ENCODE peak calls at places on chromosomes 7 and 10, in four cellular contexts. V, A, Z and Q are unnamed samples.

GRCh38 chr10:84212015-84212414 is 13.3 kb downstream of the LRIT2 start:
- DNase-seq in V (no peak), A (no peak), Z (no peak), Q (no peak)

GRCh38 chr7:47313564-47313963 is 268.3 kb downstream of the TNS3 start:
- DNase-seq in V (no peak), A (no peak), Z (no peak), Q (no peak)

GRCh38 chr7:99928994-99929729 is at the start of gene GJC3:
- DNase-seq in V (no peak), A (peak), Z (peak), Q (peak)

GRCh38 chr7:91465595-91466061 is 201.4 kb downstream of the FZD1 start:
- DNase-seq in V (no peak), A (no peak), Z (no peak), Q (no peak)

GRCh38 chr7:28408105-28408973 is 4.0 kb upstream of the CREB5 start:
- DNase-seq in V (no peak), A (no peak), Z (no peak), Q (no peak)

GRCh38 chr7:37927739-37928444 is 7.5 kb downstream of the EPDR1 start:
- DNase-seq in V (no peak), A (no peak), Z (no peak), Q (no peak)

GRCh38 chr7:140017543-140017942 is 45.2 kb downstream of the PARP12 start:
- DNase-seq in V (no peak), A (no peak), Z (no peak), Q (no peak)

GRCh38 chr10:95275726-95276366 is 15.0 kb downstream of the PDLIM1 start:
- DNase-seq in V (no peak), A (no peak), Z (no peak), Q (no peak)

GRCh38 chr7:77537595-77538185 is 595 bp downstream of the PTPN12 start:
- DNase-seq in V (no peak), A (peak), Z (peak), Q (peak)

GRCh38 chr7:135337506-135337905 is 103.9 kb downstream of the STRA8 start:
- DNase-seq in V (no peak), A (no peak), Z (no peak), Q (no peak)

GRCh38 chr10:114874827-114875541 is 53.4 kb downstream of the FHIP2A start:
- DNase-seq in V (no peak), A (no peak), Z (peak), Q (peak)

GRCh38 chr7:28565990-28566389 is 153.7 kb downstream of the CREB5 start:
- DNase-seq in V (no peak), A (no peak), Z (no peak), Q (no peak)

GRCh38 chr7:132783824-132784223 is 207.6 kb upstream of the PLXNA4 start:
- DNase-seq in V (no peak), A (no peak), Z (no peak), Q (no peak)

GRCh38 chr7:80876894-80877414 is 41.9 kb downstream of the SEMA3C start:
- DNase-seq in V (no peak), A (no peak), Z (no peak), Q (peak)
- TF ChIP-seq BHLHE40 in V (no peak), A (no peak), Z (no peak), Q (no peak)

GRCh38 chr10:21034241-21034640 is 137.1 kb upstream of the NEBL start:
- DNase-seq in V (no peak), A (no peak), Z (no peak), Q (no peak)

GRCh38 chr10:21031232-21031790 is 134.2 kb upstream of the NEBL start:
- DNase-seq in V (no peak), A (no peak), Z (no peak), Q (no peak)

GRCh38 chr10:21032587-21033319 is 135.6 kb upstream of the NEBL start:
- DNase-seq in V (no peak), A (no peak), Z (no peak), Q (no peak)

GRCh38 chr10:21030096-21030495 is 133.0 kb upstream of the NEBL start:
- DNase-seq in V (no peak), A (no peak), Z (no peak), Q (no peak)
- TF ChIP-seq TARDBP in V (no peak), A (no peak), Z (no peak), Q (no peak)

GRCh38 chr10:124722812-124723783 is 21.1 kb downstream of the FAM53B start:
- DNase-seq in V (peak), A (no peak), Z (no peak), Q (no peak)
- TF ChIP-seq FOXK2 in V (no peak), A (no peak), Z (no peak), Q (no peak)

GRCh38 chr7:1812693-1813393 is 142.8 kb downstream of the ELFN1 start:
- DNase-seq in V (no peak), A (no peak), Z (no peak), Q (no peak)
- TF ChIP-seq BHLHE40 in V (no peak), A (no peak), Z (no peak), Q (no peak)

GRCh38 chr7:5689118-5689517 is 92.3 kb downstream of the RNF216 start:
- DNase-seq in V (no peak), A (no peak), Z (no peak), Q (no peak)
- TF ChIP-seq TARDBP in V (no peak), A (no peak), Z (no peak), Q (no peak)

DNA sequence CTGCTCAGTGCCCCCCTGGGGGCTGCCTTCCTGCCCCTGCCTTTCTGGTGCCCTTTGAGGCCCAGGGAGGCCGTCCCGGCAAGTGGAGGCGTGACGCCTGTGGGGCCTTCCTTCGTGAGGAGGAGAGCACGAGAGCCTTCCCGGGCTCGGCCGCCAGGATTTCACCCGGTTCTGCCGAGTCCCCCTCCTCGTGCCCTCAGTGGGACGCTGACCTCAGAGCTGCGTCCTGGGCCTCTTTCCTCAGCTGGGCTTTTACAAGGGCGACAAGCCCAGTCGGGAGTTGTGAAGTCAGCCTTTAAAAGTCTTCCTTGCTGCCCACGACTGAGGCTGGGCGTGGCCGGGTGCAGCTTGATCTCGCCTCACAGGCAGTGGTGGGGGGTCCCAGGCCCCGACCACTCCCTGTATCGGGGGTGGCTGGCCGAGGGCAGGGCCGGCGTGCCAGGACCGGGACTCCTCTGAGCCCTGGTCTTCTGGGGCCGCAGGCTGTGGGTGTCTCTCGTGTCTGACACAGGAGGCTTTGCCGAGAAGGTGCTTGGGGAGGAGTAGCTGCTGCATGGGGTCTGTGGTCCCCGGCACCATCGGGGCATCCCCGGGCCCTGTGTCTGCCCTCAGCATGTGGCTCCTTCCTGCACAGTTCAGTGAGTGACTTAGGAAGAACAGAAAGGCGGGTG is 41.8 kb downstream of the FAM20C start:
- DNase-seq in V (no peak), A (no peak), Z (no peak), Q (no peak)
- TF ChIP-seq FOXK2 in V (no peak), A (no peak), Z (no peak), Q (no peak)

DNA sequence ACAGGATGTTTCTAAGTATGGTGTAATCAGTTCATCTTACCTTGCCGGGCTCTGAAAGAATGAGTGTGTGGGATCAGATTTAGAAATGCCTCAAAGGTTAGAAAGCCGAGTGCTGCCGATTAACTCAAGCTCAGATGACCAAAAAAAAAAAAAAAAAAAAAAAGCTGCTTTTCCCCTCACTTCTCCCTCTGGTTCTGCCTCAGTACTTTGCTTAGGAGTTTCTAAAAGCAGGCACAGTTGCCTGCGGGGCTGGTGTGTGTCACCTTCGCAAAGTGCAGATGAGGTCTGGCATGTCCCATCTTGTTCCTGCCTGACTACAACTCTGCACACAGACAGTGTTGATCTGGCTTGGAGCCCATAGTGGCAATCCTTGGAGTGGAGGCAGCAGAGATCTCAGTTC is 47.0 kb downstream of the KIAA1217 start:
- DNase-seq in V (no peak), A (no peak), Z (no peak), Q (no peak)
- TF ChIP-seq BHLHE40 in V (no peak), A (no peak), Z (no peak), Q (no peak)